ENCODE peak calls at places on chromosomes 13 and 19, in four cellular contexts. C is cardiac muscle cell, H is AG10803, Y is cardiac fibroblast. B is an unnamed sample.

GRCh38 chr13:34730966-34731365 is 211.1 kb upstream of the NBEA start:
- DNase-seq in C (no peak), H (no peak), Y (no peak), B (no peak)

GRCh38 chr13:30714629-30715028 is 20.7 kb upstream of the ALOX5AP start:
- DNase-seq in C (no peak), H (no peak), Y (no peak), B (no peak)

GRCh38 chr13:71517004-71517403 is 350.0 kb downstream of the DACH1 start:
- DNase-seq in C (no peak), H (no peak), Y (no peak), B (no peak)

GRCh38 chr13:44989941-44990340 is 603 bp downstream of the GPALPP1 start:
- DNase-seq in C (peak), H (peak), Y (no peak), B (no peak)

GRCh38 chr19:531009-531752 is 379 bp upstream of the CDC34 start:
- DNase-seq in C (peak), H (peak), Y (peak), B (no peak)

GRCh38 chr13:80235559-80236296 is 105.2 kb downstream of the SPRY2 start:
- DNase-seq in C (peak), H (peak), Y (peak), B (no peak)

GRCh38 chr19:24062222-24062621 is 24.8 kb upstream of the ZNF254 start:
- DNase-seq in C (no peak), H (no peak), Y (no peak), B (no peak)

GRCh38 chr13:79654520-79654919 is 173.6 kb downstream of the NDFIP2 start:
- DNase-seq in C (no peak), H (no peak), Y (no peak), B (no peak)

GRCh38 chr13:46166221-46166584 is 15.8 kb downstream of the LCP1 start:
- DNase-seq in C (no peak), H (no peak), Y (no peak), B (no peak)

GRCh38 chr13:46170268-46170667 is 11.7 kb downstream of the LCP1 start:
- DNase-seq in C (no peak), H (no peak), Y (no peak), B (no peak)

GRCh38 chr13:46166947-46167610 is 14.9 kb downstream of the LCP1 start:
- DNase-seq in C (no peak), H (no peak), Y (no peak), B (no peak)

GRCh38 chr13:46168818-46169217 is 13.2 kb downstream of the LCP1 start:
- DNase-seq in C (no peak), H (no peak), Y (no peak), B (no peak)

GRCh38 chr13:46168341-46168740 is 13.6 kb downstream of the LCP1 start:
- DNase-seq in C (peak), H (no peak), Y (peak), B (no peak)
- H3K4me3 ChIP-seq in C (no peak), H (no peak), Y (no peak), B (no peak)

GRCh38 chr19:5864725-5865486 is 5.4 kb downstream of the FUT5 start:
- DNase-seq in C (no peak), H (no peak), Y (no peak), B (no peak)
- TF ChIP-seq CTCF in C (peak), H (no peak), Y (peak), B (peak)

GRCh38 chr13:106621833-106622232 is 53.9 kb upstream of the ARGLU1 start:
- DNase-seq in C (no peak), H (no peak), Y (no peak), B (no peak)

GRCh38 chr13:106616729-106617128 is 48.8 kb upstream of the ARGLU1 start:
- DNase-seq in C (no peak), H (no peak), Y (no peak), B (no peak)

GRCh38 chr13:106617561-106617960 is 49.6 kb upstream of the ARGLU1 start:
- DNase-seq in C (peak), H (peak), Y (peak), B (no peak)

GRCh38 chr13:106623799-106624198 is 55.9 kb upstream of the ARGLU1 start:
- DNase-seq in C (no peak), H (no peak), Y (no peak), B (no peak)

DNA sequence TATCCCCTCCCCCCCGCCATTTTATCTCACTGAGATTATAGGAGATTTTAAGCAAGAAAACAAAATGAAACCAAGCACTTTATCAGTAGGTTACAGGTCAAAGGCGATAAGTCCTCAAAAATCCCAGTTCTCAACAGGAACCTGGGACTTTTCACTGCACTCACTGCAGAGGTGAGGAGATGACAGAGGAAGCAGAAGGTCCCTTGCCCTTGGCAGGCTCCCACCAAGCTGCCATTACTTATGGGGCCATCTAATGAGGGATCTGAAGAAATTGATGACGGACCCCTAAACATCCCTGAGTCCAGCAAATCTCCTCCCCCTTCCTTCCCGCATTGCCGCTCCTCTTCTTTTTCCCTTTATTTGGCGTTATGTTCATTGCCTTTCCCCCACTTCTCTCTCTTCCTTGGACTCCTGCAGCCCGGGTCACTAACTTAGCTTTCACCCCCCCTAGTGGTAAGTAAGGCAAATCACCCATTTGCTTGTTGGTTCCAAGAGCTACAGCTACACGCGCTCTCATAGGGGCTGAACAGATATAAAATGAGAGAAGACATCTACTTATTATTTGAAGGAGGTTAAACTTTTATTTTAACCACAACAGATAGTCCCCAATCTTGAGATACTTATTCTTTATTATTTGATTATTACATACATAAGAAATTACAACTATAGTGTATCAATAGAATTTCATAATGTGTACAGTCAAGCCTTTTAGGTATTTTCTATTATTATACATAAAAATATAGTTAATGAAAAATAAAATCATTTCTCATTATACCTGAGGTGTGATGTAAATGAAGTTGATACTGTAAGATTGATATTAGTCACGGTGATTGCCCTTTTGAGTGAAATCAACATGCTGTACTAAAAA is 52.0 kb upstream of the ARGLU1 start:
- DNase-seq in C (peak), H (peak), Y (peak), B (peak)
- H3K4me3 ChIP-seq in C (no peak), H (no peak), Y (no peak), B (no peak)

DNA sequence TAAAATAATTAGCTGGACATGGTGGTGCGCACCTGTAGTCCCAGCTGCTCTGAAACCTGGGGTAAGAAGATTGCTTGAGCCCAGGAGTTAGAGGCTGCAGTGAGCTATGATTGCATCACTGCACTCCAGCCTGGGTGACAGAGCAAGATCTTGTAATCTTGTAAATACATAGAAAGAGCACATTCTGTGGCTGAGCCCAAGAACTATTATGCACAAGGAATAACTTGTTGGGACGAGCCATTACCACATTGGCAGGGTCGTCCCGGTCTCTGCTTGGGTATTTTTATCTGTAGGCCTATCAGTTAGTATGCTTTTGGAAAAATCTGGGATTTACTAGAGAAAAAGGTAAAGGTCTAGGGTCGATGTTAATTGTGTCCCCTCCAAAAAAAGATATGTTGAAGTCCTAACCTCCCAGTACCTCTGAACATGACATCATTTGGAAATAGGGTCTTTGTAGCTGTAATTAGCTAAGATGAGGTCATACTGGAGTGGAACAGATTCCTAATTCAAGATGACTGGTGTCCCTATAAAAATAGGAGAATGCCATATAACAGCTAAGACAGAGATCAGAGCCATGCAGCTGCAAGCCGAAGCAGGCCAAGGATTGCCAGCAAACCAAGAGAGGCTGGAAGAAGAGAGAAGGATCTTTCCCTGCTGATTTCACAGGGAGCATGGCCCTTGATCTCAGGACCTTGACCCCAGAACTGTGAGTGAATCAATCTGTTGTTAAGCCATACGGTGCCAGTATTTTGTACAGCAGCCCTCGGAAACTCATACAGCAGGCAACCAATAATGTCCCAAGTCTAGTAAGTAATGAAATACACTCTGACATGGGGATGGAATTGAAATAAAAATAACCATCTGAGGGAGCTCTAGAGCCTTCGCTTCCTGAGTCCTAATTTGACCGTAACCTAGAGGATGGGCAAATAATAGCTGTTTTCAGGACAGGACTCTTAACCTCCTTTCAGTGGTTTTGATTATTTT is 77.0 kb downstream of the TM9SF2 start:
- DNase-seq in C (peak), H (peak), Y (peak), B (no peak)
- TF ChIP-seq CTCF in C (peak), H (peak), Y (peak), B (peak)

GRCh38 chr19:33344611-33345010 is 28.9 kb upstream of the CEBPG start:
- DNase-seq in C (no peak), H (no peak), Y (no peak), B (no peak)
- H3K4me3 ChIP-seq in C (no peak), H (no peak), Y (no peak), B (no peak)

GRCh38 chr19:52541608-52542007 is 14.1 kb downstream of the ZNF808 start:
- DNase-seq in C (no peak), H (no peak), Y (no peak), B (no peak)
- TF ChIP-seq CTCF in C (no peak), H (no peak), Y (no peak), B (no peak)